ENCODE peak calls at places on chromosomes 12 and 14, in nine cellular contexts. One of them, this sample, is unnamed.

GRCh38 chr12:121465921-121466799 is 66.2 kb downstream of the RNF34 start:
- DNase-seq in GM20000: peak
- DNase-seq in endothelial cell: peak
- DNase-seq in spleen: peak
- DNase-seq in adrenal gland: no peak
- DNase-seq in mucosa of descending colon: peak
- DNase-seq in lower leg skin: no peak
- DNase-seq in dorsolateral prefrontal cortex: peak
- DNase-seq in neural crest cell: peak
- DNase-seq in this sample: peak

GRCh38 chr14:50383618-50384225 is 13.0 kb downstream of the CDKL1 start:
- DNase-seq in GM20000: no peak
- DNase-seq in endothelial cell: no peak
- DNase-seq in spleen: no peak
- DNase-seq in adrenal gland: no peak
- DNase-seq in mucosa of descending colon: no peak
- DNase-seq in lower leg skin: no peak
- DNase-seq in dorsolateral prefrontal cortex: no peak
- DNase-seq in neural crest cell: no peak
- DNase-seq in this sample: no peak

GRCh38 chr14:35940291-35940690 is 114.2 kb downstream of the BRMS1L start:
- DNase-seq in GM20000: peak
- DNase-seq in endothelial cell: no peak
- DNase-seq in spleen: no peak
- DNase-seq in adrenal gland: no peak
- DNase-seq in mucosa of descending colon: no peak
- DNase-seq in lower leg skin: no peak
- DNase-seq in dorsolateral prefrontal cortex: no peak
- DNase-seq in neural crest cell: no peak
- DNase-seq in this sample: no peak

GRCh38 chr14:67332468-67332867 is 27.1 kb downstream of the ATP6V1D start:
- DNase-seq in GM20000: no peak
- DNase-seq in endothelial cell: no peak
- DNase-seq in spleen: no peak
- DNase-seq in adrenal gland: no peak
- DNase-seq in mucosa of descending colon: no peak
- DNase-seq in lower leg skin: no peak
- DNase-seq in dorsolateral prefrontal cortex: no peak
- DNase-seq in neural crest cell: no peak
- DNase-seq in this sample: no peak

GRCh38 chr14:75515631-75515999 is 6.7 kb upstream of the BATF start:
- DNase-seq in GM20000: no peak
- DNase-seq in endothelial cell: no peak
- DNase-seq in spleen: peak
- DNase-seq in adrenal gland: no peak
- DNase-seq in mucosa of descending colon: no peak
- DNase-seq in lower leg skin: no peak
- DNase-seq in dorsolateral prefrontal cortex: no peak
- DNase-seq in neural crest cell: no peak
- DNase-seq in this sample: no peak

GRCh38 chr12:581746-582145 is 81.5 kb downstream of the NINJ2 start:
- DNase-seq in GM20000: no peak
- DNase-seq in endothelial cell: no peak
- DNase-seq in spleen: no peak
- DNase-seq in adrenal gland: no peak
- DNase-seq in mucosa of descending colon: no peak
- DNase-seq in lower leg skin: peak
- DNase-seq in dorsolateral prefrontal cortex: no peak
- DNase-seq in neural crest cell: no peak
- DNase-seq in this sample: no peak

GRCh38 chr12:124667671-124668337 is 100.4 kb upstream of the NCOR2 start:
- DNase-seq in GM20000: no peak
- DNase-seq in endothelial cell: no peak
- DNase-seq in spleen: no peak
- DNase-seq in adrenal gland: no peak
- DNase-seq in mucosa of descending colon: no peak
- DNase-seq in lower leg skin: no peak
- DNase-seq in dorsolateral prefrontal cortex: no peak
- DNase-seq in neural crest cell: no peak
- DNase-seq in this sample: no peak

GRCh38 chr14:58167891-58168290 is 15.9 kb upstream of the ARMH4 start:
- DNase-seq in GM20000: no peak
- DNase-seq in endothelial cell: no peak
- DNase-seq in spleen: no peak
- DNase-seq in adrenal gland: no peak
- DNase-seq in mucosa of descending colon: no peak
- DNase-seq in lower leg skin: no peak
- DNase-seq in dorsolateral prefrontal cortex: no peak
- DNase-seq in neural crest cell: no peak
- DNase-seq in this sample: no peak

GRCh38 chr12:109726106-109726497 is 12.5 kb downstream of the FAM222A start:
- DNase-seq in GM20000: no peak
- DNase-seq in endothelial cell: no peak
- DNase-seq in spleen: no peak
- DNase-seq in adrenal gland: no peak
- DNase-seq in mucosa of descending colon: no peak
- DNase-seq in lower leg skin: no peak
- DNase-seq in dorsolateral prefrontal cortex: no peak
- DNase-seq in neural crest cell: no peak
- DNase-seq in this sample: no peak

GRCh38 chr12:48965447-48965846 is 6.1 kb downstream of the WNT10B start:
- DNase-seq in GM20000: peak
- DNase-seq in endothelial cell: no peak
- DNase-seq in spleen: no peak
- DNase-seq in adrenal gland: no peak
- DNase-seq in mucosa of descending colon: no peak
- DNase-seq in lower leg skin: no peak
- DNase-seq in dorsolateral prefrontal cortex: no peak
- DNase-seq in neural crest cell: no peak
- DNase-seq in this sample: no peak

GRCh38 chr14:91195881-91196280 is 48.6 kb downstream of the GPR68 start:
- DNase-seq in GM20000: no peak
- DNase-seq in endothelial cell: no peak
- DNase-seq in spleen: no peak
- DNase-seq in adrenal gland: no peak
- DNase-seq in mucosa of descending colon: no peak
- DNase-seq in lower leg skin: no peak
- DNase-seq in dorsolateral prefrontal cortex: no peak
- DNase-seq in neural crest cell: no peak
- DNase-seq in this sample: no peak

GRCh38 chr14:69261761-69262331 is 1.9 kb downstream of the GALNT16 start:
- DNase-seq in GM20000: peak
- DNase-seq in endothelial cell: peak
- DNase-seq in spleen: no peak
- DNase-seq in adrenal gland: no peak
- DNase-seq in mucosa of descending colon: no peak
- DNase-seq in lower leg skin: no peak
- DNase-seq in dorsolateral prefrontal cortex: no peak
- DNase-seq in neural crest cell: no peak
- DNase-seq in this sample: peak

GRCh38 chr12:113403435-113404415 is at the start of gene SDS:
- DNase-seq in GM20000: no peak
- DNase-seq in endothelial cell: no peak
- DNase-seq in spleen: no peak
- DNase-seq in adrenal gland: peak
- DNase-seq in mucosa of descending colon: peak
- DNase-seq in lower leg skin: no peak
- DNase-seq in dorsolateral prefrontal cortex: peak
- DNase-seq in neural crest cell: no peak
- DNase-seq in this sample: no peak

GRCh38 chr14:51845811-51846210 is 14.6 kb upstream of the GNG2 start:
- DNase-seq in GM20000: no peak
- DNase-seq in endothelial cell: no peak
- DNase-seq in spleen: no peak
- DNase-seq in adrenal gland: no peak
- DNase-seq in mucosa of descending colon: no peak
- DNase-seq in lower leg skin: no peak
- DNase-seq in dorsolateral prefrontal cortex: no peak
- DNase-seq in neural crest cell: no peak
- DNase-seq in this sample: no peak

GRCh38 chr12:45217846-45218245 is 2.0 kb downstream of the ANO6 start:
- DNase-seq in GM20000: no peak
- DNase-seq in endothelial cell: no peak
- DNase-seq in spleen: no peak
- DNase-seq in adrenal gland: no peak
- DNase-seq in mucosa of descending colon: no peak
- DNase-seq in lower leg skin: no peak
- DNase-seq in dorsolateral prefrontal cortex: no peak
- DNase-seq in neural crest cell: no peak
- DNase-seq in this sample: no peak

GRCh38 chr14:101024686-101025085 is 121.2 kb upstream of the RTL1 start:
- DNase-seq in GM20000: no peak
- DNase-seq in endothelial cell: no peak
- DNase-seq in spleen: peak
- DNase-seq in adrenal gland: no peak
- DNase-seq in mucosa of descending colon: no peak
- DNase-seq in lower leg skin: peak
- DNase-seq in dorsolateral prefrontal cortex: no peak
- DNase-seq in neural crest cell: no peak
- DNase-seq in this sample: no peak

GRCh38 chr14:38256358-38256840 is 506 bp upstream of the CLEC14A start:
- DNase-seq in GM20000: peak
- DNase-seq in endothelial cell: peak
- DNase-seq in spleen: no peak
- DNase-seq in adrenal gland: peak
- DNase-seq in mucosa of descending colon: no peak
- DNase-seq in lower leg skin: no peak
- DNase-seq in dorsolateral prefrontal cortex: no peak
- DNase-seq in neural crest cell: peak
- DNase-seq in this sample: no peak

GRCh38 chr12:45433441-45433868 is 217.6 kb downstream of the ANO6 start:
- DNase-seq in GM20000: no peak
- DNase-seq in endothelial cell: no peak
- DNase-seq in spleen: no peak
- DNase-seq in adrenal gland: no peak
- DNase-seq in mucosa of descending colon: no peak
- DNase-seq in lower leg skin: no peak
- DNase-seq in dorsolateral prefrontal cortex: no peak
- DNase-seq in neural crest cell: no peak
- DNase-seq in this sample: no peak

GRCh38 chr12:1606021-1606622 is 11.7 kb upstream of the FBXL14 start:
- DNase-seq in GM20000: peak
- DNase-seq in endothelial cell: no peak
- DNase-seq in spleen: peak
- DNase-seq in adrenal gland: peak
- DNase-seq in mucosa of descending colon: peak
- DNase-seq in lower leg skin: peak
- DNase-seq in dorsolateral prefrontal cortex: peak
- DNase-seq in neural crest cell: no peak
- DNase-seq in this sample: peak

DNA sequence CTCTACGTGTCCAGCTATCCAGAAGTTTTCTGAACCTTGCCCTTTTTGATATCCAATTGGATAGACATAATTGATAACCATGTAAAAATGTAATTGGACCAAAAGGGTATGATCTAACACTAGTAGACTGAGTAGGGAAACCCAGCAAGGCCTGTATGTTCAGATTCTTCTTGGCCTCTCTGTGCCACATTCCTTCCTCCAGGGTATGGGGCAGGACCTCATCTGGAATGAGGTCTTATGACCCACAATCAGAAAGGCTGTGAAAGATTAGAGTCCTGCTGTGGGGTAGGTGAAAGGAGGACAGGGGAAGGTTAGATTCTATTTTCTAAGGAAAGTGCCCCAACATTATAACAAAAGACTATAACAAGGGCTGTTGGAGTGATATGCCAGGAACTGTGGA is 51.3 kb upstream of the A2ML1 start:
- DNase-seq in GM20000: no peak
- DNase-seq in endothelial cell: no peak
- DNase-seq in spleen: no peak
- DNase-seq in adrenal gland: no peak
- DNase-seq in mucosa of descending colon: no peak
- DNase-seq in lower leg skin: no peak
- DNase-seq in dorsolateral prefrontal cortex: no peak
- DNase-seq in neural crest cell: no peak
- DNase-seq in this sample: no peak
- TF ChIP-seq CTCF in GM20000: no peak
- TF ChIP-seq CTCF in endothelial cell: no peak
- TF ChIP-seq CTCF in spleen: no peak
- TF ChIP-seq CTCF in adrenal gland: no peak
- TF ChIP-seq CTCF in mucosa of descending colon: no peak
- TF ChIP-seq CTCF in lower leg skin: no peak
- TF ChIP-seq CTCF in dorsolateral prefrontal cortex: no peak
- TF ChIP-seq CTCF in neural crest cell: no peak
- TF ChIP-seq CTCF in this sample: no peak

GRCh38 chr14:39469094-39469710 is 37.0 kb upstream of the FBXO33 start:
- DNase-seq in GM20000: peak
- DNase-seq in endothelial cell: peak
- DNase-seq in spleen: no peak
- DNase-seq in adrenal gland: no peak
- DNase-seq in mucosa of descending colon: peak
- DNase-seq in lower leg skin: no peak
- DNase-seq in dorsolateral prefrontal cortex: no peak
- DNase-seq in neural crest cell: peak
- DNase-seq in this sample: peak
- TF ChIP-seq CTCF in GM20000: peak
- TF ChIP-seq CTCF in endothelial cell: peak
- TF ChIP-seq CTCF in spleen: peak
- TF ChIP-seq CTCF in adrenal gland: no peak
- TF ChIP-seq CTCF in mucosa of descending colon: no peak
- TF ChIP-seq CTCF in lower leg skin: no peak
- TF ChIP-seq CTCF in dorsolateral prefrontal cortex: no peak
- TF ChIP-seq CTCF in neural crest cell: peak
- TF ChIP-seq CTCF in this sample: peak

DNA sequence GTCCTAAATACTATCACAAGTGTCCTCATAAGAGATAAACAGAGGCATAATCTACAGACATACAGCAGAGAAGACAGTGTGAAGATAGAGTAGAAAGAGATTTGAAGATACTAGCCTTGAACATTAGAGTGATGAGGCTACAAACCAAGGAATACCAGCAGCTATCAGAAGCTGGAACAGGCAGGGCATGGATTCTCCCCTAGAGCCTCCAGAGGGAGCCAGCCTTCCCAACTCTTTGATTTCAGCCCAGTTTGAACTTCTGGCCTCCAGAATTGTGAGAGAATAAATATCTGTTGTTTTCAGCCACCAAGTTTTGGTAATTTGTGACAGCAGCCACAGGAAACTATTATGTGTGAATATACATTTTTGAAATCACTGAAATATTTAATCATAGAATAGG is 47.2 kb downstream of the CCDC91 start:
- DNase-seq in GM20000: no peak
- DNase-seq in endothelial cell: no peak
- DNase-seq in spleen: no peak
- DNase-seq in adrenal gland: no peak
- DNase-seq in mucosa of descending colon: no peak
- DNase-seq in lower leg skin: no peak
- DNase-seq in dorsolateral prefrontal cortex: no peak
- DNase-seq in neural crest cell: no peak
- DNase-seq in this sample: peak
- TF ChIP-seq CTCF in GM20000: no peak
- TF ChIP-seq CTCF in endothelial cell: no peak
- TF ChIP-seq CTCF in spleen: no peak
- TF ChIP-seq CTCF in adrenal gland: no peak
- TF ChIP-seq CTCF in mucosa of descending colon: no peak
- TF ChIP-seq CTCF in lower leg skin: no peak
- TF ChIP-seq CTCF in dorsolateral prefrontal cortex: no peak
- TF ChIP-seq CTCF in neural crest cell: peak
- TF ChIP-seq CTCF in this sample: no peak

DNA sequence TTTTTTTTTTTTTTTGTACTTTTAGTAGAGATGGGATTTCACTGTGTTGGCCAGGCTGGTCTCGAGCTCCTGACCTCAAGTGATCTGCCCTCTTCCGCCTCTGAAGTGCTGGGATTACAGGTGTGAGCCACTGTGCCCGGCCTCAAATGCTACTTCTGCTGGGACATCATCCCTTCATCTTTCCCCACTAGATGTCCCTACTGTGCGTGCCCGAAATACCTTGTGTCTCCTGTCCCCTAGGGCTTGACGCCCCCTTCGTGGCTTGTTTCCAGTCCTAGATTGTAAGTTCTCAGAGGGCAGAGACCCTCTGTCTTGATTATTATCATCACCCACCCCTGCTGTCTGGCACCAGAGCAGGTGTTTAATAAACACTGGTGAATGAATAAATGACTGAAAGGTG is 14.9 kb downstream of the CCDC63 start:
- DNase-seq in GM20000: no peak
- DNase-seq in endothelial cell: no peak
- DNase-seq in spleen: no peak
- DNase-seq in adrenal gland: no peak
- DNase-seq in mucosa of descending colon: no peak
- DNase-seq in lower leg skin: no peak
- DNase-seq in dorsolateral prefrontal cortex: no peak
- DNase-seq in neural crest cell: no peak
- DNase-seq in this sample: no peak
- TF ChIP-seq CTCF in GM20000: no peak
- TF ChIP-seq CTCF in endothelial cell: no peak
- TF ChIP-seq CTCF in spleen: no peak
- TF ChIP-seq CTCF in adrenal gland: no peak
- TF ChIP-seq CTCF in mucosa of descending colon: no peak
- TF ChIP-seq CTCF in lower leg skin: no peak
- TF ChIP-seq CTCF in dorsolateral prefrontal cortex: no peak
- TF ChIP-seq CTCF in neural crest cell: no peak
- TF ChIP-seq CTCF in this sample: no peak